ENCODE peak calls at places on chromosome 11, in five cellular contexts. L is astrocyte of the spinal cord, Y is fibroblast of pulmonary artery, I is WERI-Rb-1, N is fibroblast of mammary gland. R is an unnamed sample.

GRCh38 chr11:65060913-65061408 is 2.6 kb upstream of the NAALADL1 start:
- DNase-seq in L (peak), Y (peak), I (no peak), N (peak), R (peak)

GRCh38 chr11:35321111-35321510 is 98.2 kb downstream of the SLC1A2 start:
- DNase-seq in L (no peak), Y (no peak), I (no peak), N (no peak), R (no peak)

GRCh38 chr11:86249307-86250098 is 5.0 kb downstream of the EED start:
- DNase-seq in L (no peak), Y (no peak), I (no peak), N (peak), R (no peak)

GRCh38 chr11:42631223-42631843 is 680.5 kb upstream of the API5 start:
- DNase-seq in L (peak), Y (peak), I (peak), N (peak), R (peak)

GRCh38 chr11:56624661-56625110 is 10.0 kb upstream of the OR5M1 start:
- DNase-seq in L (peak), Y (peak), I (no peak), N (peak), R (peak)

GRCh38 chr11:132111781-132112380 is 741.5 kb downstream of the NTM start:
- DNase-seq in L (peak), Y (peak), I (no peak), N (peak), R (peak)

GRCh38 chr11:87150936-87151335 is 113.2 kb downstream of the TMEM135 start:
- DNase-seq in L (peak), Y (peak), I (no peak), N (peak), R (no peak)

GRCh38 chr11:128964463-128964930 is 21.8 kb upstream of the TP53AIP1 start:
- DNase-seq in L (no peak), Y (no peak), I (no peak), N (no peak), R (no peak)

GRCh38 chr11:37320921-37321320 is 722.9 kb upstream of the RAG2 start:
- DNase-seq in L (peak), Y (peak), I (no peak), N (no peak), R (no peak)

GRCh38 chr11:131982154-131982553 is 611.7 kb downstream of the NTM start:
- DNase-seq in L (no peak), Y (no peak), I (no peak), N (no peak), R (no peak)

GRCh38 chr11:33936745-33937612 is 45.1 kb upstream of the LMO2 start:
- DNase-seq in L (peak), Y (peak), I (peak), N (peak), R (peak)

GRCh38 chr11:61769169-61769920 is 16.9 kb downstream of the MYRF start:
- DNase-seq in L (peak), Y (peak), I (no peak), N (no peak), R (no peak)

GRCh38 chr11:35809561-35809960 is 134.3 kb upstream of the LDLRAD3 start:
- DNase-seq in L (no peak), Y (no peak), I (no peak), N (no peak), R (no peak)

GRCh38 chr11:86787651-86788050 is 12.7 kb upstream of the PRSS23 start:
- DNase-seq in L (no peak), Y (peak), I (no peak), N (no peak), R (no peak)

GRCh38 chr11:123202155-123202714 is 7.2 kb upstream of the CLMP start:
- DNase-seq in L (no peak), Y (peak), I (no peak), N (peak), R (peak)

GRCh38 chr11:44952082-44952481 is 1.4 kb upstream of the TP53I11 start:
- DNase-seq in L (no peak), Y (no peak), I (no peak), N (no peak), R (no peak)

GRCh38 chr11:44950036-44950624 is 553 bp downstream of the TP53I11 start:
- DNase-seq in L (no peak), Y (no peak), I (no peak), N (no peak), R (no peak)

GRCh38 chr11:44949160-44950035 is 1.3 kb downstream of the TP53I11 start:
- DNase-seq in L (no peak), Y (peak), I (peak), N (peak), R (no peak)

GRCh38 chr11:44952500-44953260 is 2.0 kb upstream of the TP53I11 start:
- DNase-seq in L (no peak), Y (no peak), I (no peak), N (no peak), R (no peak)

GRCh38 chr11:44950625-44951472 is at the start of gene TP53I11:
- DNase-seq in L (no peak), Y (peak), I (peak), N (peak), R (no peak)
- TF ChIP-seq CTCF in L (peak), Y (peak), I (peak), N (peak), R (peak)

DNA sequence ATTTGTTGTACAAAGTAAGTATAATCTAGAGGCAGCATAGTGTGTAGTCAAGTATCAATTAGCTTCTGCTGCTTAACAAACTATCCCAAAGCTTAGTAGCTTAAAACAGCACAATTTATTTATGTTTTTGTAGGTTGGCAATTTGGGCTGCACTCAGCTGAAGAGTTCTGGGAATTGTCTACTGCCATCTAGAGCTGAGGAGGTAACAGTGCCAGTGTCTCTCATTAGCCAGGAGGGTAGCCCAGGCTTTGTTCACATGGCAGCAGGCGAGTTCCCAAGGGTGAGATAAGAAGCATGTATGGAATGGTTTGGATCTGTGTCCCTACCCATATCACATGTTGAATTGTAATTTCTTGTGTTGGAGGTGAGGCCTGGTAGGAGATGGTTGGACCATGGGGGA is 45.8 kb upstream of the SLN start:
- DNase-seq in L (no peak), Y (no peak), I (no peak), N (no peak), R (no peak)
- TF ChIP-seq CTCF in L (peak), Y (peak), I (peak), N (peak), R (peak)

GRCh38 chr11:112584674-112585073 is 324.0 kb upstream of the PLET1 start:
- DNase-seq in L (no peak), Y (no peak), I (peak), N (no peak), R (no peak)
- TF ChIP-seq CTCF in L (peak), Y (no peak), I (peak), N (no peak), R (peak)

DNA sequence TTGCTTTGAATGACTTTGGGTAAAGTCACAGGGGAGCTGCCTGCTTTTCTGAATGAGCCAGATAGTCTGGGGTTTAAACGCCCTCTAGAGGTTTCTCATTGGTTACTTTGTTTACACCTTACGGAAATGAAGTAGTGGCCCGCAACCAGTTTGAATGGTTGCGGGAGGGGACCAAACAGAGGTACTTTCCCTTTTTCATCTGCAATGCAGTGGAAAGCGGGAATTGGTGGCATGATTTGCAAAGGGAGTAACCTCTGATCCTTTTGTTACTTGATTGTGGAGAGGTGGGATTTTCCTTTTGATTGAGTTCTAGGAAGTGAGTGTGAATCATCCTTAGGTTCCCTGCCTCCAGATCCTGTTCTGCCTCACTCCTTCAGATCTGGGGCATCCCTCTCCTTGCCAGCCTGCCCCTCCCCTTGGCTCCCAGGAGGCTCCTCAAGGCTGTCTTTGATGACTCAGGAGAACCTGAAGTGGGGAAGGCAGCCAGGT is 15.9 kb upstream of the GLYATL1 start:
- DNase-seq in L (peak), Y (peak), I (no peak), N (peak), R (peak)
- TF ChIP-seq CTCF in L (peak), Y (peak), I (no peak), N (peak), R (peak)

GRCh38 chr11:3378426-3379423 is at the start of gene ZNF195:
- DNase-seq in L (peak), Y (peak), I (peak), N (peak), R (peak)

GRCh38 chr11:3380706-3381570 is 2.0 kb upstream of the ZNF195 start:
- DNase-seq in L (no peak), Y (no peak), I (no peak), N (peak), R (peak)

GRCh38 chr11:3381794-3382193 is 2.8 kb upstream of the ZNF195 start:
- DNase-seq in L (no peak), Y (no peak), I (no peak), N (no peak), R (no peak)

GRCh38 chr11:3382613-3383275 is 3.8 kb upstream of the ZNF195 start:
- DNase-seq in L (no peak), Y (no peak), I (no peak), N (no peak), R (no peak)
- TF ChIP-seq CTCF in L (no peak), Y (no peak), I (no peak), N (no peak), R (no peak)

DNA sequence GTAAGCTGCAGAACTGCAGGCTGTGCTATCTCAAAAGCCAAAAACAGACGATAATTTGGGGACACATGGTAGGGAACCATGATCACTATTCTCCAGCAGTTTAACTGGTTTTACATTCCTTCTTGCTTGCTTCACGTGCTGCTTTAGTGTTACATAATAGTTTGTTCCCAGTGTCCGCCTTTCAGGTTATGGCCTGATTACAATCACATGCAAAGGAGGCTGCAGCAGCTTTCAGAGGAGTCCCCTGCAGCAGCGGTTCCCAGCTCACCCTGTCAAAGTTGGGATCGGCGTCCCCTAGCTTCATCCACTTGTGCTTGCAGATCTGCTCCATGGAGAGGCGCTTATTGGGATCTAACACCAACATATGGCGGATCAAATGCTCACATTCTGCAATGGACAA is 39.2 kb upstream of the APOA1 start:
- DNase-seq in L (no peak), Y (no peak), I (no peak), N (no peak), R (no peak)
- TF ChIP-seq CTCF in L (no peak), Y (no peak), I (no peak), N (no peak), R (no peak)